ENCODE peak calls at places on chromosomes 5 and 9, in nine cellular contexts. One of them, this sample, is unnamed.

GRCh38 chr9:137339045-137339444 is 37.0 kb upstream of the NRARP start:
- DNase-seq in OCI-LY7: no peak
- DNase-seq in A549: no peak
- DNase-seq in endothelial cell of umbilical vein: peak
- DNase-seq in heart left ventricle: no peak
- DNase-seq in RWPE1: no peak
- DNase-seq in body of pancreas: no peak
- DNase-seq in tibial artery: no peak
- DNase-seq in MM.1S: no peak
- DNase-seq in this sample: no peak

GRCh38 chr5:66757219-66757833 is 161.1 kb downstream of the MAST4 start:
- DNase-seq in OCI-LY7: peak
- DNase-seq in A549: peak
- DNase-seq in endothelial cell of umbilical vein: peak
- DNase-seq in heart left ventricle: peak
- DNase-seq in RWPE1: peak
- DNase-seq in body of pancreas: peak
- DNase-seq in tibial artery: peak
- DNase-seq in MM.1S: peak
- DNase-seq in this sample: no peak

GRCh38 chr5:142808778-142809606 is 38.8 kb downstream of the ARHGAP26 start:
- DNase-seq in OCI-LY7: no peak
- DNase-seq in A549: no peak
- DNase-seq in endothelial cell of umbilical vein: no peak
- DNase-seq in heart left ventricle: no peak
- DNase-seq in RWPE1: no peak
- DNase-seq in body of pancreas: no peak
- DNase-seq in tibial artery: peak
- DNase-seq in MM.1S: no peak
- DNase-seq in this sample: no peak

GRCh38 chr9:93076792-93077128 is 18.3 kb downstream of the SUSD3 start:
- DNase-seq in OCI-LY7: no peak
- DNase-seq in A549: no peak
- DNase-seq in endothelial cell of umbilical vein: no peak
- DNase-seq in heart left ventricle: peak
- DNase-seq in RWPE1: no peak
- DNase-seq in body of pancreas: no peak
- DNase-seq in tibial artery: no peak
- DNase-seq in MM.1S: no peak
- DNase-seq in this sample: no peak

GRCh38 chr5:141841781-141842180 is 36.4 kb downstream of the PCDH1 start:
- DNase-seq in OCI-LY7: no peak
- DNase-seq in A549: no peak
- DNase-seq in endothelial cell of umbilical vein: no peak
- DNase-seq in heart left ventricle: no peak
- DNase-seq in RWPE1: no peak
- DNase-seq in body of pancreas: peak
- DNase-seq in tibial artery: peak
- DNase-seq in MM.1S: no peak
- DNase-seq in this sample: no peak

GRCh38 chr5:52727568-52727967 is 60.1 kb upstream of the ITGA1 start:
- DNase-seq in OCI-LY7: no peak
- DNase-seq in A549: no peak
- DNase-seq in endothelial cell of umbilical vein: peak
- DNase-seq in heart left ventricle: no peak
- DNase-seq in RWPE1: peak
- DNase-seq in body of pancreas: peak
- DNase-seq in tibial artery: peak
- DNase-seq in MM.1S: no peak
- DNase-seq in this sample: no peak

GRCh38 chr5:74679968-74680367 is 5.1 kb upstream of the HEXB start:
- DNase-seq in OCI-LY7: no peak
- DNase-seq in A549: no peak
- DNase-seq in endothelial cell of umbilical vein: peak
- DNase-seq in heart left ventricle: no peak
- DNase-seq in RWPE1: no peak
- DNase-seq in body of pancreas: no peak
- DNase-seq in tibial artery: no peak
- DNase-seq in MM.1S: no peak
- DNase-seq in this sample: no peak

GRCh38 chr9:77944556-77945261 is 86.9 kb downstream of the GNAQ start:
- DNase-seq in OCI-LY7: no peak
- DNase-seq in A549: no peak
- DNase-seq in endothelial cell of umbilical vein: peak
- DNase-seq in heart left ventricle: peak
- DNase-seq in RWPE1: no peak
- DNase-seq in body of pancreas: peak
- DNase-seq in tibial artery: no peak
- DNase-seq in MM.1S: no peak
- DNase-seq in this sample: no peak

GRCh38 chr9:84940294-84940693 is 270.8 kb downstream of the NTRK2 start:
- DNase-seq in OCI-LY7: no peak
- DNase-seq in A549: no peak
- DNase-seq in endothelial cell of umbilical vein: no peak
- DNase-seq in heart left ventricle: no peak
- DNase-seq in RWPE1: peak
- DNase-seq in body of pancreas: no peak
- DNase-seq in tibial artery: no peak
- DNase-seq in MM.1S: no peak
- DNase-seq in this sample: no peak

GRCh38 chr9:93820667-93821306 is 134.4 kb downstream of the BARX1 start:
- DNase-seq in OCI-LY7: no peak
- DNase-seq in A549: no peak
- DNase-seq in endothelial cell of umbilical vein: no peak
- DNase-seq in heart left ventricle: no peak
- DNase-seq in RWPE1: no peak
- DNase-seq in body of pancreas: no peak
- DNase-seq in tibial artery: no peak
- DNase-seq in MM.1S: no peak
- DNase-seq in this sample: no peak

GRCh38 chr9:14627513-14627912 is 65.7 kb downstream of the ZDHHC21 start:
- DNase-seq in OCI-LY7: no peak
- DNase-seq in A549: no peak
- DNase-seq in endothelial cell of umbilical vein: no peak
- DNase-seq in heart left ventricle: no peak
- DNase-seq in RWPE1: no peak
- DNase-seq in body of pancreas: no peak
- DNase-seq in tibial artery: no peak
- DNase-seq in MM.1S: no peak
- DNase-seq in this sample: no peak

GRCh38 chr5:102226321-102226720 is 69.8 kb downstream of the SLCO4C1 start:
- DNase-seq in OCI-LY7: no peak
- DNase-seq in A549: no peak
- DNase-seq in endothelial cell of umbilical vein: no peak
- DNase-seq in heart left ventricle: no peak
- DNase-seq in RWPE1: no peak
- DNase-seq in body of pancreas: no peak
- DNase-seq in tibial artery: no peak
- DNase-seq in MM.1S: no peak
- DNase-seq in this sample: no peak

GRCh38 chr9:114078781-114079156 is 669 bp upstream of the AMBP start:
- DNase-seq in OCI-LY7: no peak
- DNase-seq in A549: no peak
- DNase-seq in endothelial cell of umbilical vein: no peak
- DNase-seq in heart left ventricle: no peak
- DNase-seq in RWPE1: no peak
- DNase-seq in body of pancreas: no peak
- DNase-seq in tibial artery: no peak
- DNase-seq in MM.1S: no peak
- DNase-seq in this sample: no peak

GRCh38 chr9:91572044-91572443 is 148.4 kb upstream of the NFIL3 start:
- DNase-seq in OCI-LY7: no peak
- DNase-seq in A549: no peak
- DNase-seq in endothelial cell of umbilical vein: no peak
- DNase-seq in heart left ventricle: no peak
- DNase-seq in RWPE1: peak
- DNase-seq in body of pancreas: no peak
- DNase-seq in tibial artery: no peak
- DNase-seq in MM.1S: no peak
- DNase-seq in this sample: no peak

GRCh38 chr9:38619556-38620447 is 594 bp downstream of the ANKRD18A start:
- DNase-seq in OCI-LY7: no peak
- DNase-seq in A549: no peak
- DNase-seq in endothelial cell of umbilical vein: no peak
- DNase-seq in heart left ventricle: peak
- DNase-seq in RWPE1: no peak
- DNase-seq in body of pancreas: peak
- DNase-seq in tibial artery: no peak
- DNase-seq in MM.1S: peak
- DNase-seq in this sample: no peak

GRCh38 chr9:87111010-87111409 is 163.7 kb upstream of the GAS1 start:
- DNase-seq in OCI-LY7: no peak
- DNase-seq in A549: no peak
- DNase-seq in endothelial cell of umbilical vein: no peak
- DNase-seq in heart left ventricle: no peak
- DNase-seq in RWPE1: no peak
- DNase-seq in body of pancreas: no peak
- DNase-seq in tibial artery: no peak
- DNase-seq in MM.1S: no peak
- DNase-seq in this sample: no peak

GRCh38 chr5:32230356-32231099 is 56.4 kb upstream of the GOLPH3 start:
- DNase-seq in OCI-LY7: peak
- DNase-seq in A549: no peak
- DNase-seq in endothelial cell of umbilical vein: no peak
- DNase-seq in heart left ventricle: no peak
- DNase-seq in RWPE1: no peak
- DNase-seq in body of pancreas: peak
- DNase-seq in tibial artery: no peak
- DNase-seq in MM.1S: no peak
- DNase-seq in this sample: no peak

GRCh38 chr5:32231241-32231640 is 57.1 kb upstream of the GOLPH3 start:
- DNase-seq in OCI-LY7: no peak
- DNase-seq in A549: no peak
- DNase-seq in endothelial cell of umbilical vein: no peak
- DNase-seq in heart left ventricle: no peak
- DNase-seq in RWPE1: no peak
- DNase-seq in body of pancreas: peak
- DNase-seq in tibial artery: no peak
- DNase-seq in MM.1S: no peak
- DNase-seq in this sample: no peak

GRCh38 chr5:32232441-32233219 is 58.5 kb upstream of the GOLPH3 start:
- DNase-seq in OCI-LY7: peak
- DNase-seq in A549: peak
- DNase-seq in endothelial cell of umbilical vein: peak
- DNase-seq in heart left ventricle: peak
- DNase-seq in RWPE1: peak
- DNase-seq in body of pancreas: peak
- DNase-seq in tibial artery: peak
- DNase-seq in MM.1S: peak
- DNase-seq in this sample: peak

GRCh38 chr5:32233220-32233695 is 59.1 kb upstream of the GOLPH3 start:
- DNase-seq in OCI-LY7: no peak
- DNase-seq in A549: no peak
- DNase-seq in endothelial cell of umbilical vein: no peak
- DNase-seq in heart left ventricle: no peak
- DNase-seq in RWPE1: no peak
- DNase-seq in body of pancreas: peak
- DNase-seq in tibial artery: no peak
- DNase-seq in MM.1S: no peak
- DNase-seq in this sample: no peak

GRCh38 chr5:32231929-32232328 is 57.8 kb upstream of the GOLPH3 start:
- DNase-seq in OCI-LY7: no peak
- DNase-seq in A549: no peak
- DNase-seq in endothelial cell of umbilical vein: no peak
- DNase-seq in heart left ventricle: peak
- DNase-seq in RWPE1: no peak
- DNase-seq in body of pancreas: peak
- DNase-seq in tibial artery: no peak
- DNase-seq in MM.1S: no peak
- DNase-seq in this sample: no peak
- H3K27ac ChIP-seq in OCI-LY7: no peak
- H3K27ac ChIP-seq in A549: peak
- H3K27ac ChIP-seq in endothelial cell of umbilical vein: no peak
- H3K27ac ChIP-seq in heart left ventricle: peak
- H3K27ac ChIP-seq in RWPE1: no peak
- H3K27ac ChIP-seq in body of pancreas: peak
- H3K27ac ChIP-seq in tibial artery: peak
- H3K27ac ChIP-seq in MM.1S: no peak
- H3K27ac ChIP-seq in this sample: peak

DNA sequence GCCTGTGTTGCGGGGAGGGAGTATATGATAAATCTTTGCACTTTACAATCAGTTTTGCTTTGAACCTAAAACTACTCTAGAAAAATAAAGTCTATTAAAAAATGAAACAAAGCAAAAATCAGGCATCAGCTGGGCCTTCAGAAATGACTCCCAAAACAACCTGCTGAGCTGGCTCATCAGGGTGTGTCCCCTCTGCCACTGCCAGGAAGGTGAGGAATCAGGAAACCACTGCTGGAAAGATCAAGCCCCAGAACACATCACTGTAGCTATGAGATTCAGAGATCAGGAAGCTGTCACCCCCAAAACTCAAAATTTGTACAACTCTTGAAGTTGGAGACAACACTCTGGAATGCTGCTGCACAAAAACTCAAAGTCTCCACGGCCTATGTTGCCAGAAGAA is 40.5 kb upstream of the TBCA start:
- DNase-seq in OCI-LY7: no peak
- DNase-seq in A549: no peak
- DNase-seq in endothelial cell of umbilical vein: no peak
- DNase-seq in heart left ventricle: no peak
- DNase-seq in RWPE1: peak
- DNase-seq in body of pancreas: no peak
- DNase-seq in tibial artery: no peak
- DNase-seq in MM.1S: no peak
- DNase-seq in this sample: no peak
- H3K27ac ChIP-seq in OCI-LY7: no peak
- H3K27ac ChIP-seq in A549: no peak
- H3K27ac ChIP-seq in endothelial cell of umbilical vein: no peak
- H3K27ac ChIP-seq in heart left ventricle: no peak
- H3K27ac ChIP-seq in RWPE1: no peak
- H3K27ac ChIP-seq in body of pancreas: no peak
- H3K27ac ChIP-seq in tibial artery: no peak
- H3K27ac ChIP-seq in MM.1S: no peak
- H3K27ac ChIP-seq in this sample: no peak

DNA sequence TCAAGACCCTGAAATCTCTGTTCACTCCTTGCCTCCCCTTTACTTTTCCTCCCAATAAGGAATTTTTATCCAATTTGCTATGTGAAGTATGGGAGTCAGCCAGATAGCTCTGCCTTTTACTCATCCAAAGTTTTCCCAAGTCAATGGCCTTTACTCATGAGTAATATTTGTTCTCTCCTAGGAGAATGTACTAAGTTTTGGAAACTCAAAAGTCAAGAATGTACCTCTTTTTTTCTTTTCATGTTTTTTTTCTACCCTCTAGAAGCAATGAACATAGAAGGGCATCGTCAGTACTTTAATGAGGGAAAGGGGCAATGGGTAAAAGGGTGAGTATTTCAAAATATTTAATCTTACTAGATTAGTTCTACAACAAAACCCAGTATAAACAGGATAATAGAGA is 140.2 kb upstream of the SGCD start:
- DNase-seq in OCI-LY7: no peak
- DNase-seq in A549: peak
- DNase-seq in endothelial cell of umbilical vein: no peak
- DNase-seq in heart left ventricle: no peak
- DNase-seq in RWPE1: no peak
- DNase-seq in body of pancreas: no peak
- DNase-seq in tibial artery: no peak
- DNase-seq in MM.1S: no peak
- DNase-seq in this sample: no peak
- H3K27ac ChIP-seq in OCI-LY7: no peak
- H3K27ac ChIP-seq in A549: peak
- H3K27ac ChIP-seq in endothelial cell of umbilical vein: no peak
- H3K27ac ChIP-seq in heart left ventricle: no peak
- H3K27ac ChIP-seq in RWPE1: no peak
- H3K27ac ChIP-seq in body of pancreas: no peak
- H3K27ac ChIP-seq in tibial artery: no peak
- H3K27ac ChIP-seq in MM.1S: no peak
- H3K27ac ChIP-seq in this sample: no peak

GRCh38 chr5:132418876-132419275 is 49.4 kb downstream of the SLC22A5 start:
- DNase-seq in OCI-LY7: no peak
- DNase-seq in A549: no peak
- DNase-seq in endothelial cell of umbilical vein: no peak
- DNase-seq in heart left ventricle: no peak
- DNase-seq in RWPE1: no peak
- DNase-seq in body of pancreas: no peak
- DNase-seq in tibial artery: no peak
- DNase-seq in MM.1S: no peak
- DNase-seq in this sample: no peak
- H3K27ac ChIP-seq in OCI-LY7: peak
- H3K27ac ChIP-seq in A549: peak
- H3K27ac ChIP-seq in endothelial cell of umbilical vein: no peak
- H3K27ac ChIP-seq in heart left ventricle: peak
- H3K27ac ChIP-seq in RWPE1: peak
- H3K27ac ChIP-seq in body of pancreas: no peak
- H3K27ac ChIP-seq in tibial artery: peak
- H3K27ac ChIP-seq in MM.1S: peak
- H3K27ac ChIP-seq in this sample: peak